ENCODE peak calls at places on chromosome 10, in seven cellular contexts. M is trophoblast cell, D is sigmoid colon, Q is right cardiac atrium, T is suprapubic skin, Z is cardiac muscle cell, X is lung. F is an unnamed sample. For H3K9me3 and H3K4me1, the result is how much of the 10 kb centered on the place peaks cover.

GRCh38 chr10:21978191-21978862 is 25.2 kb downstream of the DNAJC1 start:
- DNase-seq in M (no peak), D (no peak), Q (no peak), T (no peak), Z (peak), X (no peak), F (no peak)

GRCh38 chr10:8705415-8705814 is 650.9 kb downstream of the GATA3 start:
- DNase-seq in M (peak), D (no peak), Q (no peak), T (no peak), Z (no peak), X (no peak), F (no peak)

GRCh38 chr10:87054373-87055295 is 34.5 kb downstream of the FAM25A start:
- DNase-seq in M (peak), D (no peak), Q (no peak), T (no peak), Z (peak), X (no peak), F (no peak)

GRCh38 chr10:70589762-70590662 is 12.5 kb downstream of the PRF1 start:
- DNase-seq in M (no peak), D (no peak), Q (peak), T (no peak), Z (peak), X (no peak), F (no peak)

GRCh38 chr10:64396105-64396504 is 874.9 kb downstream of the REEP3 start:
- DNase-seq in M (peak), D (no peak), Q (no peak), T (no peak), Z (peak), X (no peak), F (no peak)

GRCh38 chr10:36462194-36462593 is 663.2 kb upstream of the ANKRD30A start:
- DNase-seq in M (no peak), D (no peak), Q (no peak), T (no peak), Z (peak), X (no peak), F (no peak)

GRCh38 chr10:14032406-14032998 is 298.2 kb downstream of the FRMD4A start:
- DNase-seq in M (peak), D (no peak), Q (peak), T (no peak), Z (peak), X (no peak), F (no peak)

GRCh38 chr10:71285986-71286385 is 33.1 kb upstream of the SLC29A3 start:
- DNase-seq in M (no peak), D (no peak), Q (no peak), T (no peak), Z (no peak), X (no peak), F (no peak)

GRCh38 chr10:56469482-56469881 is 108.4 kb upstream of the ZWINT start:
- DNase-seq in M (no peak), D (no peak), Q (no peak), T (no peak), Z (no peak), X (no peak), F (no peak)

GRCh38 chr10:44233561-44234470 is 151.1 kb downstream of the CXCL12 start:
- DNase-seq in M (peak), D (peak), Q (peak), T (no peak), Z (peak), X (no peak), F (no peak)

GRCh38 chr10:3393958-3394357 is 221.4 kb upstream of the PITRM1 start:
- DNase-seq in M (no peak), D (no peak), Q (no peak), T (no peak), Z (no peak), X (no peak), F (no peak)

GRCh38 chr10:71243756-71244637 is 31.6 kb downstream of the UNC5B start:
- DNase-seq in M (peak), D (no peak), Q (peak), T (no peak), Z (no peak), X (no peak), F (no peak)

GRCh38 chr10:58268946-58269831 is at the start of gene CISD1:
- DNase-seq in M (peak), D (peak), Q (peak), T (peak), Z (peak), X (peak), F (peak)

GRCh38 chr10:96890172-96890513 is 58.0 kb downstream of the LCOR start:
- DNase-seq in M (peak), D (no peak), Q (no peak), T (no peak), Z (no peak), X (no peak), F (no peak)

GRCh38 chr10:118851062-118852035 is 96.6 kb upstream of the CACUL1 start:
- DNase-seq in M (no peak), D (no peak), Q (no peak), T (no peak), Z (no peak), X (no peak), F (no peak)

GRCh38 chr10:63711361-63711760 is 190.2 kb downstream of the REEP3 start:
- DNase-seq in M (no peak), D (no peak), Q (peak), T (no peak), Z (peak), X (no peak), F (no peak)

GRCh38 chr10:61100882-61101281 is 156.9 kb upstream of the RHOBTB1 start:
- DNase-seq in M (no peak), D (no peak), Q (no peak), T (no peak), Z (no peak), X (no peak), F (no peak)

GRCh38 chr10:45490277-45490676 is 116.3 kb downstream of the ALOX5 start:
- DNase-seq in M (no peak), D (no peak), Q (no peak), T (no peak), Z (no peak), X (no peak), F (no peak)

GRCh38 chr10:124508070-124508667 is 46.5 kb downstream of the LHPP start:
- DNase-seq in M (no peak), D (peak), Q (no peak), T (no peak), Z (no peak), X (no peak), F (no peak)

GRCh38 chr10:97759157-97759980 is 12.4 kb downstream of the SFRP5 start:
- DNase-seq in M (peak), D (peak), Q (peak), T (no peak), Z (peak), X (peak), F (no peak)

GRCh38 chr10:1947464-1948043 is 210.2 kb upstream of the ADARB2 start:
- DNase-seq in M (no peak), D (no peak), Q (no peak), T (no peak), Z (no peak), X (no peak), F (no peak)

GRCh38 chr10:18400201-18400910 is 251.0 kb downstream of the NSUN6 start:
- DNase-seq in M (no peak), D (no peak), Q (no peak), T (no peak), Z (no peak), X (no peak), F (no peak)
- H3K4me3 ChIP-seq in M (no peak), D (peak), Q (no peak), T (peak), Z (peak), X (no peak), F (no peak)

DNA sequence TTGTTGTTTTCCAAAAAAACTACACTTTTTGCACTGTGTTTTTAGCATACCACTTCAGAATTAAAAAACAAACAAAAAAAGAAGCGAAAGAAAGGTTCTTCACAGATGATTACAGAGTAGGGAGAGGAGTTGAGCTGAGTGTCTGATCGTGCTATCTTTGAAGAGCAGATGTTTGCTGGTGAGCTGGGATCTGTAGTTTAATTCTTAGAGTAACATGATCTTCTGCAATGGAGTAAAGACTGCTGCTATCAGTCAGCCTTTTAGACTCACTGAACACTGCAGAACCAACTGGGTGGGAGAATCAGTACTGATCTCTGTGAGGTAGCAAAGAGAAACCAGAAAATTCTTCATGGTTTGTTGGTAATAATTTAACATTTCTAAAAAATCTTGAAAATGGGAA is 1197.8 kb upstream of the SORCS1 start:
- DNase-seq in M (no peak), D (no peak), Q (no peak), T (no peak), Z (no peak), X (no peak), F (no peak)
- H3K9me3 ChIP-seq in M (under half), D (under half), Q (under half), T (under half), Z (under half), X (under half), F (under half)

GRCh38 chr10:95263864-95264226 is 27.0 kb downstream of the PDLIM1 start:
- DNase-seq in M (no peak), D (no peak), Q (no peak), T (no peak), Z (no peak), X (no peak), F (no peak)
- H3K4me1 ChIP-seq in M (under half), D (under half), Q (under half), T (under half), Z (under half), X (under half), F (under half)

DNA sequence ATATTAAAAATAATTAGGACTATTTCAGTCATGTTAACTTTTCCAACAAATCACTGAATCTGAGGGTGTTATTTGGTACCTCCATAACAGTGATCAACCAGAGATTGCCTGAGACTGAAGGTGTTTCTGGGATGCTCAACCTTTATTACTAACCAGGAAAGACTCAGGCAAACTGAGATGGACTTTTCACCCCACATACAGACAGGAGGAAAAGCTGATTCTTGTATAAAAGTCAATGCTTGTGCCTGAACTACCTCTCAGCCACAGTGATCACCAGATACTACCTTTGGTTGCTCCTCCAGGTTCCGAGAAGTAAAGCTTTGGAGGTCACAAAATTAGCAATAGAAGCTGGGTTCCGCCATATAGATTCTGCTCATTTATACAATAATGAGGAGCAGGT is 1.9 kb downstream of the AKR1C3 start:
- DNase-seq in M (no peak), D (no peak), Q (no peak), T (no peak), Z (no peak), X (no peak), F (no peak)
- H3K4me3 ChIP-seq in M (no peak), D (peak), Q (peak), T (no peak), Z (no peak), X (peak), F (no peak)

GRCh38 chr10:31083765-31084184 is 52.1 kb upstream of the ZNF438 start:
- DNase-seq in M (peak), D (no peak), Q (peak), T (no peak), Z (peak), X (peak), F (peak)

GRCh38 chr10:31081937-31082635 is 50.4 kb upstream of the ZNF438 start:
- DNase-seq in M (no peak), D (no peak), Q (no peak), T (no peak), Z (no peak), X (no peak), F (no peak)

GRCh38 chr10:31090894-31091607 is 59.4 kb upstream of the ZNF438 start:
- DNase-seq in M (no peak), D (no peak), Q (no peak), T (no peak), Z (peak), X (no peak), F (no peak)

GRCh38 chr10:31087855-31088254 is 56.2 kb upstream of the ZNF438 start:
- DNase-seq in M (no peak), D (no peak), Q (no peak), T (no peak), Z (no peak), X (no peak), F (no peak)
- H3K9me3 ChIP-seq in M (under half), D (under half), Q (under half), T (under half), Z (under half), X (under half), F (under half)

GRCh38 chr10:12530017-12530416 is 180.7 kb downstream of the CAMK1D start:
- DNase-seq in M (no peak), D (no peak), Q (peak), T (peak), Z (no peak), X (no peak), F (no peak)
- H3K4me1 ChIP-seq in M (under half), D (under half), Q (under half), T (under half), Z (under half), X (under half), F (under half)

F was measured in effector memory CD4-positive, alpha-beta T cell.